ENCODE peak calls at places on chromosomes 3 and 15, in six cellular contexts. One of them, this sample, is unnamed.

GRCh38 chr3:105836533-105836932 is 32.3 kb downstream of the CBLB start:
- DNase-seq in fibroblast of lung: peak
- DNase-seq in AG04449: peak
- DNase-seq in endothelial cell: no peak
- DNase-seq in GM13977: peak
- DNase-seq in psoas muscle: no peak
- DNase-seq in this sample: peak

GRCh38 chr3:120425877-120426276 is 24.9 kb downstream of the FSTL1 start:
- DNase-seq in psoas muscle: peak
- DNase-seq in AG04449: no peak
- DNase-seq in fibroblast of lung: peak
- DNase-seq in endothelial cell: no peak
- DNase-seq in GM13977: no peak
- DNase-seq in this sample: no peak

GRCh38 chr15:69468241-69469121 is 15.9 kb downstream of the RPLP1 start:
- DNase-seq in fibroblast of lung: no peak
- DNase-seq in psoas muscle: no peak
- DNase-seq in endothelial cell: no peak
- DNase-seq in AG04449: no peak
- DNase-seq in GM13977: peak
- DNase-seq in this sample: peak

GRCh38 chr15:48577495-48577894 is 68.0 kb downstream of the FBN1 start:
- DNase-seq in GM13977: no peak
- DNase-seq in endothelial cell: no peak
- DNase-seq in fibroblast of lung: peak
- DNase-seq in psoas muscle: no peak
- DNase-seq in AG04449: no peak
- DNase-seq in this sample: no peak

GRCh38 chr3:31219131-31219843 is 313.4 kb upstream of the STT3B start:
- DNase-seq in GM13977: peak
- DNase-seq in AG04449: peak
- DNase-seq in fibroblast of lung: no peak
- DNase-seq in endothelial cell: no peak
- DNase-seq in psoas muscle: no peak
- DNase-seq in this sample: no peak

GRCh38 chr3:48440590-48440958 is 517 bp downstream of the TMA7 start:
- DNase-seq in psoas muscle: no peak
- DNase-seq in AG04449: no peak
- DNase-seq in endothelial cell: peak
- DNase-seq in GM13977: peak
- DNase-seq in fibroblast of lung: peak
- DNase-seq in this sample: no peak

GRCh38 chr3:71446260-71446659 is 137.3 kb downstream of the FOXP1 start:
- DNase-seq in GM13977: no peak
- DNase-seq in psoas muscle: no peak
- DNase-seq in fibroblast of lung: no peak
- DNase-seq in AG04449: no peak
- DNase-seq in endothelial cell: no peak
- DNase-seq in this sample: no peak

GRCh38 chr3:101803152-101803782 is 24.3 kb downstream of the NXPE3 start:
- DNase-seq in GM13977: peak
- DNase-seq in fibroblast of lung: peak
- DNase-seq in psoas muscle: no peak
- DNase-seq in AG04449: no peak
- DNase-seq in endothelial cell: peak
- DNase-seq in this sample: peak

GRCh38 chr3:72892081-72892763 is 4.4 kb downstream of the GXYLT2 start:
- DNase-seq in psoas muscle: no peak
- DNase-seq in AG04449: peak
- DNase-seq in fibroblast of lung: peak
- DNase-seq in endothelial cell: no peak
- DNase-seq in GM13977: no peak
- DNase-seq in this sample: no peak

GRCh38 chr15:67840747-67841634 is 1.1 kb upstream of the RNU6-1 start:
- DNase-seq in fibroblast of lung: peak
- DNase-seq in psoas muscle: no peak
- DNase-seq in GM13977: peak
- DNase-seq in endothelial cell: no peak
- DNase-seq in AG04449: no peak
- DNase-seq in this sample: no peak

GRCh38 chr3:79724206-79724605 is 43.6 kb downstream of the ROBO1 start:
- DNase-seq in AG04449: no peak
- DNase-seq in psoas muscle: no peak
- DNase-seq in fibroblast of lung: no peak
- DNase-seq in endothelial cell: peak
- DNase-seq in GM13977: no peak
- DNase-seq in this sample: no peak

GRCh38 chr15:66839511-66840112 is 137.6 kb downstream of the SMAD6 start:
- DNase-seq in GM13977: no peak
- DNase-seq in psoas muscle: no peak
- DNase-seq in AG04449: no peak
- DNase-seq in endothelial cell: no peak
- DNase-seq in fibroblast of lung: peak
- DNase-seq in this sample: no peak

GRCh38 chr3:16289144-16289889 is 24.3 kb downstream of the OXNAD1 start:
- DNase-seq in AG04449: no peak
- DNase-seq in psoas muscle: no peak
- DNase-seq in fibroblast of lung: no peak
- DNase-seq in GM13977: no peak
- DNase-seq in endothelial cell: no peak
- DNase-seq in this sample: no peak

GRCh38 chr3:42795621-42796181 is 8.6 kb downstream of the HIGD1A start:
- DNase-seq in endothelial cell: no peak
- DNase-seq in GM13977: no peak
- DNase-seq in fibroblast of lung: no peak
- DNase-seq in psoas muscle: no peak
- DNase-seq in AG04449: no peak
- DNase-seq in this sample: no peak

GRCh38 chr15:54580643-54581042 is 602.4 kb downstream of the UNC13C start:
- DNase-seq in endothelial cell: no peak
- DNase-seq in GM13977: no peak
- DNase-seq in fibroblast of lung: no peak
- DNase-seq in AG04449: no peak
- DNase-seq in psoas muscle: no peak
- DNase-seq in this sample: no peak

GRCh38 chr3:178629430-178630178 is 93.4 kb downstream of the KCNMB2 start:
- DNase-seq in psoas muscle: no peak
- DNase-seq in endothelial cell: no peak
- DNase-seq in AG04449: no peak
- DNase-seq in fibroblast of lung: no peak
- DNase-seq in GM13977: no peak
- DNase-seq in this sample: no peak

GRCh38 chr3:149781216-149781615 is 11.1 kb downstream of the ANKUB1 start:
- DNase-seq in GM13977: no peak
- DNase-seq in psoas muscle: no peak
- DNase-seq in AG04449: no peak
- DNase-seq in fibroblast of lung: no peak
- DNase-seq in endothelial cell: no peak
- DNase-seq in this sample: no peak

GRCh38 chr3:102189564-102190339 is 245.1 kb upstream of the ZPLD1 start:
- DNase-seq in fibroblast of lung: no peak
- DNase-seq in GM13977: no peak
- DNase-seq in psoas muscle: no peak
- DNase-seq in AG04449: peak
- DNase-seq in endothelial cell: no peak
- DNase-seq in this sample: no peak

GRCh38 chr3:13427662-13428603 is 7.8 kb upstream of the NUP210 start:
- DNase-seq in fibroblast of lung: no peak
- DNase-seq in AG04449: no peak
- DNase-seq in psoas muscle: no peak
- DNase-seq in endothelial cell: no peak
- DNase-seq in GM13977: no peak
- DNase-seq in this sample: peak

GRCh38 chr3:55750525-55750924 is 263.4 kb upstream of the WNT5A start:
- DNase-seq in fibroblast of lung: peak
- DNase-seq in endothelial cell: no peak
- DNase-seq in AG04449: peak
- DNase-seq in GM13977: no peak
- DNase-seq in psoas muscle: no peak
- DNase-seq in this sample: no peak

GRCh38 chr15:66599536-66600239 is 33.9 kb upstream of the LCTL start:
- DNase-seq in endothelial cell: no peak
- DNase-seq in GM13977: no peak
- DNase-seq in AG04449: no peak
- DNase-seq in psoas muscle: no peak
- DNase-seq in fibroblast of lung: no peak
- DNase-seq in this sample: no peak

GRCh38 chr15:96716100-96716499 is 385.6 kb downstream of the NR2F2 start:
- DNase-seq in AG04449: no peak
- DNase-seq in endothelial cell: no peak
- DNase-seq in GM13977: no peak
- DNase-seq in psoas muscle: no peak
- DNase-seq in fibroblast of lung: no peak
- DNase-seq in this sample: no peak

GRCh38 chr3:157347577-157348303 is 88.9 kb upstream of the PTX3 start:
- DNase-seq in AG04449: no peak
- DNase-seq in fibroblast of lung: no peak
- DNase-seq in GM13977: no peak
- DNase-seq in endothelial cell: peak
- DNase-seq in psoas muscle: no peak
- DNase-seq in this sample: no peak

GRCh38 chr15:80966431-80967197 is 23.0 kb downstream of the MESD start:
- DNase-seq in AG04449: no peak
- DNase-seq in endothelial cell: no peak
- DNase-seq in GM13977: no peak
- DNase-seq in psoas muscle: no peak
- DNase-seq in fibroblast of lung: no peak
- DNase-seq in this sample: no peak

GRCh38 chr15:44537728-44538240 is 837 bp downstream of the EIF3J start:
- DNase-seq in AG04449: no peak
- DNase-seq in GM13977: peak
- DNase-seq in psoas muscle: no peak
- DNase-seq in endothelial cell: no peak
- DNase-seq in fibroblast of lung: peak
- DNase-seq in this sample: peak

GRCh38 chr3:5494913-5495519 is 307.5 kb downstream of the EDEM1 start:
- DNase-seq in AG04449: no peak
- DNase-seq in psoas muscle: no peak
- DNase-seq in endothelial cell: no peak
- DNase-seq in GM13977: no peak
- DNase-seq in fibroblast of lung: no peak
- DNase-seq in this sample: no peak
- TF ChIP-seq CTCF in AG04449: no peak
- TF ChIP-seq CTCF in psoas muscle: no peak
- TF ChIP-seq CTCF in endothelial cell: no peak
- TF ChIP-seq CTCF in GM13977: no peak
- TF ChIP-seq CTCF in fibroblast of lung: no peak
- TF ChIP-seq CTCF in this sample: no peak

GRCh38 chr15:85377986-85378385 is 2.4 kb upstream of the AKAP13 start:
- DNase-seq in GM13977: no peak
- DNase-seq in fibroblast of lung: no peak
- DNase-seq in AG04449: no peak
- DNase-seq in endothelial cell: no peak
- DNase-seq in psoas muscle: no peak
- DNase-seq in this sample: no peak
- TF ChIP-seq CTCF in GM13977: no peak
- TF ChIP-seq CTCF in fibroblast of lung: no peak
- TF ChIP-seq CTCF in AG04449: no peak
- TF ChIP-seq CTCF in endothelial cell: no peak
- TF ChIP-seq CTCF in psoas muscle: no peak
- TF ChIP-seq CTCF in this sample: no peak

DNA sequence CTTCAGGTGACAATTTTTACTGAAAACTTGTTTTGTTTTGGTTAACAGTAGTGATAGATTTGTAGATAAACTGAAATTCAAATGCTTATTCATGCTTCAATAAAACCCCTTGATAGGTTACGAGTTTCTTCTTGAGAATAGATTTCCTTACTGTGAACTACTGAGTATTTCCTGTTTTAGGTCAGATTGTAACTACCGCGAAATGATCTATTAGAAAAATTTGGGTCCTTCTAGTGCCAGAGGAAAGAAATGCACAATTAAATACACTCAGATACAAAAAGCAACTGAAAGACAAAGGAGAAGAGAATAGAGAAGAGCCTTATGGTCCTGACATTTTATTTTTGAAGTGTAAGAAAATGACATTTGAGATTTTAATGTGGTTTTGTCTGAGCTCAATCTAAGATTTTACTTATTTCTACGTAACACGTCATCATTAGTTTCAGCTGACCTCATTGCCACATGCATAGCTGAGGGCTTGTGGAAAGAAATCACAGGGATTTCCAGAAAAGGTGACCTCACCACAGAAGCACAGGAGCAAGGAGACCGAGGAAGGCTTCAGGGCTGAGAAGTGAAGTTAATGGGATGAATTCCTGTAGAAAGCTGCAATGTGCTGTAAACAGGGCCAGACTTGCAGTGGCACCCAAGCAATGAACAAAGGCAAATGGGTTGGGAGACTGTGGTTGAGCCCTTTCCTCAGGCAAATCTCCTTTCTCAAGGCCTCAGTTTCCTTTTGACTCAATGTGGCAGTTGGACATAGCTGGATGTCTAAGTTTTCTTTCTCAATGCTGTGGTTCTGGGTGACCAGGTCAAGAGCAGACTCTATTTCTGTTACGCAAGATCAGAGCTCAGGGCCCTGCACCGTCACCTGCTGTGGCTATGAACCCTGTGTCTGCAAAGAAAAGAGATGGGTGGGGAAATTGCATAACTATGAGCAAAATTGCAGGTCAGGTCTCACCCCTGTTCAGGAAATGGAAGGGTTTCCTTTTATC is 252.0 kb upstream of the TBL1XR1 start:
- DNase-seq in fibroblast of lung: peak
- DNase-seq in endothelial cell: no peak
- DNase-seq in GM13977: peak
- DNase-seq in AG04449: no peak
- DNase-seq in psoas muscle: no peak
- DNase-seq in this sample: peak
- TF ChIP-seq CTCF in fibroblast of lung: no peak
- TF ChIP-seq CTCF in endothelial cell: no peak
- TF ChIP-seq CTCF in GM13977: no peak
- TF ChIP-seq CTCF in AG04449: no peak
- TF ChIP-seq CTCF in psoas muscle: no peak
- TF ChIP-seq CTCF in this sample: no peak

DNA sequence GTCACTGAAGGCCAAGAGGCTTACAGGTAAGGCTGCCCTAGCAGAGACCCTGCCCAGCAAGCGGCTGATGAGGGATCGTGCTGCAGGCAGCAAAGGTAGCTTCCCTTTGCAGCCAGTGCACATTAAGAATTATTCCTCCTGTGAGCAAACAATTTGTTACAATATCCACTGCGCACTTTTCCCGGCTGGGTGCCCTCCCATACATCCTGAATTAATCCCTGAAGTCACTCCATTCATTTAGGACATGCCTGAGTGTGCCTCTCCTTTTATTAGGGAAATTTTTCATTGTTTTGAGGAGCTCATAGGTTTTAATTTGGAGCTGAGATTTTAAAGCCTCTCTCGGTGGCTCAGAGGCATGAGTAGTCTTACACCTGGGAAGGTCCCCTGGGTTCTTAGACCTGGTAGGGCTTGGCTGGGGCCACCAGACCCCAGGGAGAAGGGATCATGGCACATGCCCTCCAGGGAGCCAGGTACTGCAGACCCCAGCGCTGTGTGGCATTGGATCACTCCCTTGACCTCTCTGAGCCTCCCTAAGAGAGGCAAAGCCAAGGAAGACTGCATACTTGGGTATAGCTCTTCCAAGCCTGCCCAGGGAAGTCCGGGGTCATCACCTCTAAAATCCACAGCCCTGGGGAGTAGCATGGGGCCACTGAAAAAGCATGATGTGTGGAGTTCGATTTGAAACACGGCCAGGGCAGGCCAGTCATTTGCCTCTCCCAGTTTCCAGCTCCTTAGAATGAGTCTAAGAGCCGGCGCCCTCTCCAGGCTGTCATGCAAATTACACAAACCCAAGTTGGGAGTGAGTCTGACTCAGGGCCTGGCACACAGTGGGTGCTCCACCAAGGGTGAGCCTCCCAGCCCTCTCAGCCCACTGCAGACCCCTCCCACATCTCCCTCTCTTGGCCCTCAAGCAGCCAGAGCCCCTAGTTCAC is 151.9 kb upstream of the LINGO1 start:
- DNase-seq in GM13977: peak
- DNase-seq in endothelial cell: peak
- DNase-seq in fibroblast of lung: peak
- DNase-seq in AG04449: no peak
- DNase-seq in psoas muscle: no peak
- DNase-seq in this sample: peak
- TF ChIP-seq CTCF in GM13977: peak
- TF ChIP-seq CTCF in endothelial cell: peak
- TF ChIP-seq CTCF in fibroblast of lung: peak
- TF ChIP-seq CTCF in AG04449: peak
- TF ChIP-seq CTCF in psoas muscle: no peak
- TF ChIP-seq CTCF in this sample: peak